ENCODE peak calls at places on chromosomes 16 and 17, in nine cellular contexts. X is heart right ventricle, U is hepatocyte, W is breast epithelium, G is heart left ventricle, C is dorsolateral prefrontal cortex, L is caudate nucleus, P is spleen, Z is AG04450. F is an unnamed sample.

GRCh38 chr16:16148755-16149154 is 74.5 kb downstream of the ABCC6 start:
- DNase-seq in W (no peak), X (no peak), G (no peak), L (no peak), P (no peak), U (no peak), C (no peak), Z (no peak), F (no peak)

GRCh38 chr17:73430848-73431247 is 119.0 kb upstream of the CDC42EP4 start:
- DNase-seq in G (no peak), C (no peak), W (no peak), U (no peak), Z (no peak), X (no peak), P (peak), L (no peak), F (no peak)

GRCh38 chr16:5412721-5413120 is 315.1 kb upstream of the EEF2KMT start:
- DNase-seq in X (no peak), P (no peak), W (no peak), G (no peak), U (no peak), L (peak), C (no peak), Z (no peak), F (no peak)

GRCh38 chr16:4613636-4614570 is 785 bp downstream of the UBALD1 start:
- DNase-seq in P (peak), U (peak), Z (no peak), X (peak), L (no peak), C (peak), G (peak), W (no peak), F (no peak)

GRCh38 chr16:88315543-88316105 is 67.1 kb upstream of the ZNF469 start:
- DNase-seq in X (no peak), Z (no peak), C (no peak), W (no peak), P (peak), L (no peak), U (peak), G (peak), F (no peak)

GRCh38 chr16:60438894-60439293 is 1597.3 kb downstream of the CDH8 start:
- DNase-seq in Z (no peak), C (no peak), W (no peak), L (no peak), P (no peak), X (no peak), U (no peak), G (no peak), F (no peak)

GRCh38 chr17:65074778-65075250 is 18.3 kb upstream of the GNA13 start:
- DNase-seq in Z (peak), G (peak), L (no peak), P (peak), U (peak), X (peak), C (no peak), W (peak), F (peak)

GRCh38 chr16:52549011-52549692 is 2.2 kb upstream of the TOX3 start:
- DNase-seq in W (no peak), L (no peak), U (peak), G (no peak), Z (no peak), X (no peak), C (no peak), P (no peak), F (no peak)

GRCh38 chr16:15776572-15776971 is 80.3 kb downstream of the MYH11 start:
- DNase-seq in L (no peak), X (no peak), C (no peak), Z (no peak), W (no peak), U (no peak), P (peak), G (no peak), F (no peak)

GRCh38 chr16:53090591-53091507 is 36.1 kb downstream of the CHD9 start:
- DNase-seq in W (peak), U (peak), Z (peak), L (peak), X (peak), C (peak), G (peak), P (peak), F (peak)

GRCh38 chr16:90050969-90051368 is 26.2 kb downstream of the PRDM7 start:
- DNase-seq in P (no peak), W (no peak), U (no peak), C (no peak), G (no peak), Z (no peak), L (no peak), X (no peak), F (no peak)

GRCh38 chr16:58733671-58734458 is at the start of gene GOT2:
- DNase-seq in L (peak), G (peak), W (peak), P (peak), C (peak), X (peak), Z (peak), U (peak), F (peak)

GRCh38 chr16:67451704-67452435 is 20.9 kb downstream of the HSD11B2 start:
- DNase-seq in L (no peak), W (no peak), P (no peak), X (no peak), U (no peak), C (no peak), G (no peak), Z (no peak), F (no peak)

GRCh38 chr16:3186946-3187690 is 886 bp upstream of the OR1F1 start:
- DNase-seq in U (no peak), W (no peak), Z (no peak), P (no peak), C (no peak), L (no peak), X (no peak), G (no peak), F (no peak)

GRCh38 chr17:43598359-43599045 is 52.4 kb upstream of the ETV4 start:
- DNase-seq in G (no peak), P (no peak), L (no peak), U (no peak), X (no peak), Z (no peak), C (no peak), W (no peak), F (no peak)

GRCh38 chr17:47724705-47725104 is 8.3 kb upstream of the TBX21 start:
- DNase-seq in G (no peak), W (no peak), C (no peak), P (no peak), X (no peak), L (no peak), Z (no peak), U (no peak), F (no peak)

GRCh38 chr17:45110676-45111611 is 21.4 kb downstream of the PLCD3 start:
- DNase-seq in X (no peak), Z (no peak), U (no peak), W (no peak), L (no peak), C (peak), P (no peak), G (peak), F (no peak)

GRCh38 chr17:61409301-61410099 is 9.9 kb downstream of the TBX2 start:
- DNase-seq in X (peak), L (no peak), W (peak), U (peak), C (peak), Z (no peak), P (peak), G (peak), F (no peak)

GRCh38 chr17:2905697-2906595 is 109.7 kb downstream of the RAP1GAP2 start:
- DNase-seq in W (no peak), Z (no peak), C (no peak), U (peak), P (no peak), G (no peak), L (no peak), X (peak), F (no peak)

GRCh38 chr16:78298986-78299385 is 199.5 kb downstream of the WWOX start:
- DNase-seq in U (peak), L (no peak), C (no peak), X (no peak), P (no peak), W (no peak), Z (no peak), G (no peak), F (no peak)

GRCh38 chr17:42946812-42947211 is 17.4 kb downstream of the AARSD1 start:
- DNase-seq in U (no peak), X (no peak), L (no peak), P (no peak), Z (no peak), G (no peak), C (no peak), W (no peak), F (no peak)

GRCh38 chr17:39659286-39660010 is 5.7 kb upstream of the TCAP start:
- DNase-seq in Z (no peak), U (no peak), W (no peak), G (peak), P (peak), L (no peak), X (no peak), C (no peak), F (no peak)

GRCh38 chr16:22318690-22319358 is 21.6 kb downstream of the POLR3E start:
- DNase-seq in W (no peak), Z (no peak), X (no peak), G (no peak), U (peak), L (no peak), P (peak), C (no peak), F (no peak)

GRCh38 chr17:61393550-61393903 is 6.1 kb upstream of the TBX2 start:
- DNase-seq in L (no peak), U (no peak), P (no peak), X (no peak), Z (no peak), G (no peak), W (no peak), C (no peak), F (no peak)

GRCh38 chr17:38463451-38463858 is 35.2 kb downstream of the ARHGAP23 start:
- DNase-seq in W (no peak), P (no peak), U (no peak), L (no peak), X (peak), C (no peak), Z (no peak), G (peak), F (no peak)

GRCh38 chr17:64216030-64216384 is 47.1 kb downstream of the TEX2 start:
- DNase-seq in C (no peak), Z (no peak), W (no peak), L (no peak), U (no peak), X (no peak), P (no peak), G (no peak), F (no peak)

GRCh38 chr17:77694391-77695363 is 263.8 kb upstream of the TNRC6C start:
- DNase-seq in G (no peak), X (no peak), U (no peak), L (no peak), P (no peak), Z (no peak), C (no peak), W (no peak), F (no peak)

GRCh38 chr16:88963583-88963982 is 13.4 kb downstream of the CBFA2T3 start:
- DNase-seq in P (peak), X (peak), Z (no peak), U (no peak), G (no peak), L (no peak), W (no peak), C (no peak), F (no peak)

GRCh38 chr17:42751628-42752027 is 6.8 kb upstream of the EZH1 start:
- DNase-seq in L (no peak), U (no peak), X (no peak), P (no peak), C (no peak), G (no peak), Z (no peak), W (no peak), F (no peak)

GRCh38 chr16:27434141-27435051 is 32.4 kb downstream of the IL21R start:
- DNase-seq in X (no peak), C (peak), G (peak), W (no peak), P (peak), L (no peak), U (no peak), Z (no peak), F (no peak)

GRCh38 chr16:20241321-20241720 is 86.0 kb downstream of the GP2 start:
- DNase-seq in U (no peak), W (no peak), L (no peak), Z (no peak), G (no peak), X (no peak), C (no peak), P (no peak), F (no peak)

GRCh38 chr16:72179592-72179991 is 7.6 kb upstream of the PMFBP1 start:
- DNase-seq in L (no peak), C (no peak), Z (no peak), X (no peak), P (no peak), W (no peak), G (no peak), U (peak), F (no peak)

GRCh38 chr17:76119409-76120371 is 16.1 kb upstream of the EXOC7 start:
- DNase-seq in U (no peak), G (no peak), P (no peak), Z (no peak), L (no peak), W (no peak), C (no peak), X (no peak), F (no peak)

GRCh38 chr17:59353936-59354755 is 22.7 kb downstream of the YPEL2 start:
- DNase-seq in L (no peak), G (no peak), X (no peak), C (no peak), Z (no peak), P (no peak), U (no peak), W (no peak), F (no peak)

GRCh38 chr17:8162232-8162996 is at the start of gene VAMP2:
- DNase-seq in L (peak), G (peak), U (peak), W (peak), Z (no peak), C (peak), P (peak), X (peak), F (peak)

GRCh38 chr17:2025622-2026309 is 632 bp upstream of the RTN4RL1 start:
- DNase-seq in Z (no peak), C (peak), W (peak), X (peak), L (peak), P (no peak), G (peak), U (peak), F (peak)

GRCh38 chr16:3444032-3444388 is 530 bp downstream of the NAA60 start:
- DNase-seq in U (peak), G (no peak), W (no peak), Z (peak), L (peak), P (no peak), C (no peak), X (no peak), F (no peak)

GRCh38 chr16:24853830-24854229 is 8.1 kb downstream of the SLC5A11 start:
- DNase-seq in Z (no peak), U (peak), C (peak), X (peak), P (no peak), W (no peak), G (no peak), L (peak), F (peak)
- H3K27ac ChIP-seq in Z (peak), U (peak), C (peak), X (no peak), P (no peak), W (no peak), G (no peak), L (peak), F (peak)

DNA sequence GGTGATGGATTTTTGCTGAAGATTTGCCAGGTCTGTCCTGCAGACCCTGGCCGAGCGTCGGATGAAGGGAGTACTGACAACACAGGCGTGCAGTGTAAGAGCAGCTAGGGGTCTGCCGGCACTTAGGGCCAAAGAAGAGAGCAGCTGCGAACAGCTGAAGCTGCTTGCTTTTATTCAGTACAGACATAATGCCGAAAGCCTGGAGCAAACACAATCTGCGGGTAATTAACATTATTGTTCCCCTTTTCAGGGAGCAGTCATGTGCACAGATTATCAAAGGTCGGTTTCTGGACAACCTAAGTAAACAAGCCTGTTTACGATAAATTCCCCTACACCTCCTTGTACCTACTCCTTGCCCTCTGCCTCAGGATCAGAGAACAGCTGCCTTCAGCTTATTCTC is 12.0 kb upstream of the KRT23 start:
- DNase-seq in X (no peak), Z (no peak), U (peak), G (no peak), C (no peak), P (no peak), L (no peak), W (no peak), F (no peak)
- H3K27ac ChIP-seq in X (no peak), Z (no peak), U (peak), G (no peak), C (no peak), P (no peak), L (no peak), W (no peak), F (no peak)

GRCh38 chr17:49760909-49761558 is 2.9 kb downstream of the FAM117A start:
- DNase-seq in G (no peak), C (no peak), L (no peak), X (no peak), U (no peak), P (no peak), Z (no peak), W (no peak), F (no peak)
- H3K27ac ChIP-seq in G (no peak), C (no peak), L (no peak), X (peak), U (no peak), P (peak), Z (no peak), W (no peak), F (no peak)

GRCh38 chr16:86224629-86225028 is 285.7 kb upstream of the FOXF1 start:
- DNase-seq in X (no peak), U (no peak), W (no peak), P (no peak), Z (no peak), C (no peak), L (no peak), G (no peak), F (no peak)
- H3K27ac ChIP-seq in X (no peak), U (no peak), W (no peak), P (no peak), Z (peak), C (no peak), L (no peak), G (no peak), F (no peak)

GRCh38 chr17:74742978-74743545 is 5.4 kb upstream of the NHERF1 start:
- DNase-seq in C (no peak), L (no peak), X (no peak), Z (no peak), U (no peak), G (no peak), P (peak), W (no peak), F (no peak)
- H3K27ac ChIP-seq in C (no peak), L (no peak), X (peak), Z (no peak), U (no peak), G (no peak), P (peak), W (no peak), F (no peak)

GRCh38 chr16:81707411-81708321 is 71.4 kb upstream of the PLCG2 start:
- DNase-seq in C (no peak), W (no peak), Z (no peak), X (no peak), G (no peak), U (no peak), L (no peak), P (peak), F (no peak)
- H3K27ac ChIP-seq in C (peak), W (peak), Z (no peak), X (no peak), G (no peak), U (no peak), L (no peak), P (peak), F (peak)

GRCh38 chr16:12290165-12290564 is 313.6 kb downstream of the SNX29 start:
- DNase-seq in U (no peak), G (no peak), C (no peak), L (no peak), W (no peak), X (no peak), P (no peak), Z (no peak), F (no peak)

GRCh38 chr16:12290868-12291267 is 314.3 kb downstream of the SNX29 start:
- DNase-seq in X (no peak), W (no peak), Z (no peak), C (no peak), P (no peak), L (no peak), G (no peak), U (no peak), F (no peak)

GRCh38 chr16:12287796-12288536 is 311.4 kb downstream of the SNX29 start:
- DNase-seq in U (no peak), P (no peak), G (no peak), Z (no peak), W (no peak), X (no peak), C (no peak), L (no peak), F (no peak)

GRCh38 chr16:12288537-12289174 is 312.1 kb downstream of the SNX29 start:
- DNase-seq in Z (no peak), P (no peak), L (no peak), X (no peak), W (no peak), G (no peak), U (no peak), C (no peak), F (no peak)

DNA sequence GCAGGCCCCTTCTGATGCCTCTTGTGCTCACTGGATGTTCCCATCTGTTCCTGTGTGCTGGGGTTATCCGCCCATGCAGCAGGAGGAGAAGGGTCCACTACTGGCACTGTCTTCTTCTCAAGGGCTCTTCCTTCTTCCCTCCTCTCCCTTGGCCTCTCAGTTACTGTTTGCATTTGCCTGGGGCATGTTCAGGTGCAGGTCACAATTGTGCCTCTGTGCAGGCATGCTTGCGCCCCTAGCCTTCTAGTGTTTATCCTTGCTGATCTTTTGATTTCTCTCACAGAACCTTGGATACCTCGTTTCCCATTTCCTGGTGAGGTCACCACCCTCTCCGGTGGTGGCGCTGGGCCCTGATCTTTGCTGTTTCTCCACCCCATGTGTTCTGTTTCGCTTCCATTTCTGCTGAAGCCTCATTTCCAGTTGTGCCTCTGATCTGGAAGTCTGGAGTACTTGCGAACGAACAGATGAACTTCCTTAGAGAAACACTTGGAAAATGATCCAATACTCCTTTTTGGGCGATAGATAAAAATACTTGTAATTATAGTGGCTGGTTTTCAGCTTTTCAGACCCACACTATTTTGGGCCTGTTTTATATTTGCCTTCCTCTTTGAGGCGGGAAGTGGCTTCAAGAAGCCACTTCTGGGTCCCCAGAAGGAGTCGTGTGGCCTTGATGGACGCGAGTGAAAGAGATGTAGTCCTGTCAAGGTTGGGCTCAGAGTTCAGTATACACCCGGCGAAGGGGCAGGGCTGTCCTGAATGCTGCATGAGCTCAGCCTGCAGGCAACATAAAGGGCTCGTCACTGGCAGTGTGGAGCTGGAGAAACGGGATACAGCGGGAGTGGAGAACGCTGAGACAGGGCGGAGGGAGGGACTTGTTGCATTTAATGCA is 312.9 kb downstream of the SNX29 start:
- DNase-seq in C (no peak), Z (no peak), P (no peak), X (no peak), G (peak), L (no peak), U (no peak), W (peak), F (no peak)
- H3K27ac ChIP-seq in C (no peak), Z (no peak), P (peak), X (no peak), G (peak), L (no peak), U (peak), W (peak), F (no peak)

F was measured in substantia nigra.